ENCODE peak calls at places on chromosomes 12 and 14, in four cellular contexts. Y is endothelial cell, N is fibroblast of the aortic adventitia, B is ovary. D is an unnamed sample.

GRCh38 chr12:25495336-25496097 is 57.6 kb downstream of the LMNTD1 start:
- DNase-seq in Y (no peak), N (peak), B (no peak), D (peak)

GRCh38 chr14:33611405-33612183 is 339.3 kb downstream of the EGLN3 start:
- DNase-seq in Y (no peak), N (peak), B (no peak), D (peak)

GRCh38 chr12:50926415-50926814 is 25.9 kb upstream of the HIGD1C start:
- DNase-seq in Y (no peak), N (no peak), B (no peak), D (no peak)

GRCh38 chr14:81313775-81314429 is 86.2 kb downstream of the STON2 start:
- DNase-seq in Y (no peak), N (no peak), B (no peak), D (peak)

GRCh38 chr12:92745874-92746553 is 43.2 kb downstream of the PLEKHG7 start:
- DNase-seq in Y (no peak), N (peak), B (peak), D (peak)

GRCh38 chr12:56241424-56242205 is 11.8 kb downstream of the SLC39A5 start:
- DNase-seq in Y (no peak), N (no peak), B (no peak), D (no peak)

GRCh38 chr14:57987051-57987450 is 121.2 kb upstream of the SLC35F4 start:
- DNase-seq in Y (no peak), N (no peak), B (no peak), D (no peak)

GRCh38 chr14:98167702-98168101 is 1104.3 kb downstream of the BCL11B start:
- DNase-seq in Y (no peak), N (no peak), B (no peak), D (no peak)

GRCh38 chr12:132489078-132489601 is 811 bp upstream of the FBRSL1 start:
- DNase-seq in Y (peak), N (no peak), B (peak), D (peak)

GRCh38 chr12:122799635-122800243 is 25.4 kb downstream of the CCDC62 start:
- DNase-seq in Y (no peak), N (no peak), B (no peak), D (no peak)

GRCh38 chr12:57803317-57803893 is 15.1 kb downstream of the AVIL start:
- DNase-seq in Y (peak), N (peak), B (peak), D (peak)

GRCh38 chr14:90511795-90512331 is 115.0 kb downstream of the CALM1 start:
- DNase-seq in Y (no peak), N (no peak), B (no peak), D (no peak)

GRCh38 chr12:100348657-100349454 is 8.0 kb upstream of the SLC17A8 start:
- DNase-seq in Y (no peak), N (peak), B (no peak), D (peak)

GRCh38 chr14:51236314-51236713 is 3.7 kb upstream of the TMX1 start:
- DNase-seq in Y (no peak), N (peak), B (no peak), D (peak)

GRCh38 chr14:75068294-75069020 is 984 bp upstream of the ZC2HC1C start:
- DNase-seq in Y (no peak), N (no peak), B (no peak), D (no peak)

GRCh38 chr14:25049559-25050493 is at the start of gene STXBP6:
- DNase-seq in Y (peak), N (peak), B (peak), D (peak)

GRCh38 chr12:116736962-116737773 is 701 bp downstream of the SPRING1 start:
- DNase-seq in Y (peak), N (no peak), B (no peak), D (no peak)

GRCh38 chr14:33271216-33271615 is 332.5 kb downstream of the NPAS3 start:
- DNase-seq in Y (no peak), N (no peak), B (no peak), D (no peak)

GRCh38 chr14:23182372-23183014 is 967 bp downstream of the SLC7A8 start:
- DNase-seq in Y (peak), N (no peak), B (peak), D (no peak)

GRCh38 chr14:95533391-95533821 is 1.4 kb upstream of the GLRX5 start:
- DNase-seq in Y (no peak), N (peak), B (no peak), D (peak)

GRCh38 chr12:15662303-15662980 is 126.7 kb downstream of the EPS8 start:
- DNase-seq in Y (no peak), N (peak), B (no peak), D (peak)

GRCh38 chr12:42946776-42947435 is 357.4 kb upstream of the PRICKLE1 start:
- DNase-seq in Y (no peak), N (no peak), B (no peak), D (no peak)

GRCh38 chr14:37061697-37062096 is 110.7 kb downstream of the SLC25A21 start:
- DNase-seq in Y (no peak), N (no peak), B (no peak), D (no peak)

GRCh38 chr12:43337571-43338497 is 214.2 kb downstream of the ADAMTS20 start:
- DNase-seq in Y (no peak), N (no peak), B (no peak), D (no peak)

GRCh38 chr14:31207287-31207745 is 277 bp downstream of the HECTD1 start:
- DNase-seq in Y (no peak), N (no peak), B (peak), D (no peak)

GRCh38 chr12:113161415-113162016 is 12.0 kb downstream of the CFAP73 start:
- DNase-seq in Y (peak), N (no peak), B (no peak), D (no peak)

GRCh38 chr14:85531594-85532391 is 1.8 kb downstream of the FLRT2 start:
- DNase-seq in Y (peak), N (peak), B (peak), D (peak)

GRCh38 chr12:82359115-82359478 is 768 bp downstream of the METTL25 start:
- DNase-seq in Y (peak), N (peak), B (peak), D (peak)

GRCh38 chr14:19878029-19878642 is 3.2 kb downstream of the OR4K2 start:
- DNase-seq in Y (no peak), N (peak), B (no peak), D (no peak)

GRCh38 chr12:128259556-128260070 is 7.4 kb upstream of the TMEM132C start:
- DNase-seq in Y (no peak), N (no peak), B (peak), D (peak)

GRCh38 chr12:69388371-69388770 is 28.8 kb downstream of the YEATS4 start:
- DNase-seq in Y (no peak), N (peak), B (no peak), D (peak)

GRCh38 chr12:113862570-113863454 is 103.3 kb downstream of the RBM19 start:
- DNase-seq in Y (no peak), N (peak), B (no peak), D (peak)

GRCh38 chr12:89672589-89672979 is 36.1 kb downstream of the ATP2B1 start:
- DNase-seq in Y (no peak), N (no peak), B (no peak), D (no peak)

GRCh38 chr14:43795600-43796228 is 711.4 kb downstream of the FSCB start:
- DNase-seq in Y (no peak), N (peak), B (no peak), D (peak)
- TF ChIP-seq CTCF in Y (peak), N (peak), B (no peak), D (peak)

DNA sequence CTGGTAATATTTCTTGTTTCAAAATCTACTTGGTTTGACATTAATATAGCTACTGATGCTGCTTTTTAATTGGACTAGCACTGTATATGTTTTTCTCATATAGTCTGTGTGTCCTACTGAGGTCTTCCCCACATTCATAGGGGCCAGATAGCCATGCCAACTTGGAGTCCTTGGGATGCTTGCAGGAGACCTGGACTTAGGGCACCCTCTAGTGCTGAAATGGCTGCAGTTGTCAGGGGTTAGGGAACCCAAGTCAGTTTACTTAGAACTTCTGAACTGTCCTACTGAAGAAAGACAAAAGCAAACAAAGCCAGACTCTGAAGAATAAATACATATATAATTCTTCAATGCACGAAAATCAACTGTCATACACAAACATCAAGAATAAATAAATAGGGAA is 279.9 kb upstream of the SYT1 start:
- DNase-seq in Y (peak), N (peak), B (no peak), D (peak)
- TF ChIP-seq CTCF in Y (peak), N (peak), B (no peak), D (peak)

GRCh38 chr12:52279683-52280318 is 5.4 kb downstream of the KRT86 start:
- DNase-seq in Y (no peak), N (no peak), B (no peak), D (no peak)
- TF ChIP-seq CTCF in Y (no peak), N (peak), B (no peak), D (peak)

DNA sequence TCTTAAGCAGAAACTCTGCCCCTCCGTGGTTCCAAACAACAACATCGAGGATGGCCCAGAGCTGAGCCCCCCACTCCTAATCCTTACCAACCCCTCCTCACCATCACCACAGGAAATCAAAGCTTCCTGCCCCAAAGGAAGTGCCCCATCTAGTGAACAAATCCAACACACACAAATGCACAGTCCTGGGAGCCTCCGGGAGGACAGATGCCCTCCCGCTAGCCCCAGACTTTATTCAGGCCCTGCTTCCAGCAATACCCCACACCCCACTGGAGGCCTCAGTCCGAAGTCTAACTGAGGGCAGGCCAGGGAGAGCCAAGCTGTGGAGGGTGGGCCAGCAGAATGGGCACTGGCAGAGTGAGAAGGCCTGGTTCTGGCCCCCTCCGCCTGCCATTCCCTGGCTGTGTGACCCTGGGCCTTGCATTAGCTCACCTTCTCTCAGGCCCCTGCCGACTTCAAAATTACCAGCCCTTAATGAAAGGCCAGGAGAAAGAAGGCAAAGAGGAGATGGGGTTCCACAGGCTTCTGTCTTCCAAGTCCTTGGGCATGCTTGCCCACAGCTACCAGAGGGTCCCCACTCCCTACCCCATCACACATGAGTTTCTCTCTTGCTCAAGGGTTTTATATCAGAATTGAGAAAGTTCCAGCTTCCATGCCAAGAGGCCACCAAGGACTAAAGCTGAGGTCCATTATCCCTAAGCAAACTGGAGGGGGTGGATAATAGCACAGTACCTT is 2.3 kb downstream of the HDAC7 start:
- DNase-seq in Y (no peak), N (no peak), B (no peak), D (no peak)
- TF ChIP-seq CTCF in Y (no peak), N (peak), B (no peak), D (peak)

GRCh38 chr12:44779766-44780165 is 96.3 kb downstream of the NELL2 start:
- DNase-seq in Y (no peak), N (no peak), B (no peak), D (no peak)

GRCh38 chr12:44780221-44780770 is 95.8 kb downstream of the NELL2 start:
- DNase-seq in Y (no peak), N (no peak), B (no peak), D (no peak)

GRCh38 chr12:44771485-44771884 is 104.6 kb downstream of the NELL2 start:
- DNase-seq in Y (no peak), N (no peak), B (no peak), D (no peak)

GRCh38 chr12:44775916-44776315 is 100.2 kb downstream of the NELL2 start:
- DNase-seq in Y (no peak), N (no peak), B (no peak), D (no peak)

DNA sequence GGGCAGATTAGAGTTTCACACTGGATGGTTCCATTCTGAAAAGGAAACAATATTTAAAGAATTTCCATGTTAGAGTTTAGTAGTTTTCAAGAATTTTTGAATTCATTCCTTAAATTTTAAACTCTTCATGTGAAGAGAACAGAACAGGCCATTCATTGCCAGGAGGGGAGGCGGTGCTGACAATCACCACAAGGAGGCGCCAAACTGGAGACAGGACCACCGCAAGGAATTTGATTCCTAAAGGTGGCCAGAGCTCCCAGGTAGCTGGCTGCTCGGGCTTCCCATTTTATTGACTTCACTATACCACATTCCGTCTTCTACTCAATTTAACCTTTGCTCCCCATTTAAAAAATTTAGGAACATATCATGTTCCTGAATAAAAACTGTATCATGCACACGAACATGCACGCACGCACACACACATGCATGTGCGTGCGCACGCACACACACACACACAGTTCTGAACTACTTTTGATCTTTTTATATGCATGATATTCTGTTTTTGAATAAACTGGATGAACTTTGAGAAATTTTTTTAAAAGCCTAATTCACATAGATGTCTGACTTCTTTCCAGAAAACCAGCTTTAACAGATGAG is 101.2 kb downstream of the NELL2 start:
- DNase-seq in Y (peak), N (peak), B (no peak), D (no peak)
- TF ChIP-seq CTCF in Y (peak), N (peak), B (no peak), D (peak)

DNA sequence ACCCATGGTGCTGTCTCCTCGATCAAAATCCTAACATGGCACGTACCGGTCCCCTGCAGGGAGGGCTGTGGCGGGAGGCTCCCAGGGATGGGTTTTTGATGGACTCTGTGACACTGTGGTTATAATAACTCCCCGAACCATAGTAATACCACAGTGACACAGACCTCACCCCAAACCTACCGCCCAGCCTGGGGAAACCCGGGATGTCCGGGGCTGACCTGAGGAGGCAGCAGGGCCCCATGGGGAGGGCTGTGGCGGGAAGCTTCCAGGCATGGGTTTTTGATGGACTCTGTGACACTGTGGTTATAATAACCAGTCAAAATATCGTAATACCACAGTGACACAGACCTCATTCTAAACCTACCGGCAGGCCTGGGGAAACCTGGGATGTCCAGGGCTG is 378.0 kb downstream of the TMEM121 start:
- DNase-seq in Y (no peak), N (no peak), B (no peak), D (no peak)
- TF ChIP-seq CTCF in Y (no peak), N (no peak), B (no peak), D (no peak)

D was measured in fibroblast of villous mesenchyme.